ENCODE peak calls at places on chromosomes 13 and 19, in five cellular contexts. One of them, this sample, is unnamed.

GRCh38 chr19:16301999-16302694 is 22.5 kb upstream of the KLF2 start:
- DNase-seq in esophagus squamous epithelium: no peak
- DNase-seq in cardiac muscle cell: no peak
- DNase-seq in heart left ventricle: no peak
- DNase-seq in KG1: no peak
- DNase-seq in this sample: no peak

GRCh38 chr13:109220631-109221030 is 565.8 kb downstream of the IRS2 start:
- DNase-seq in esophagus squamous epithelium: no peak
- DNase-seq in cardiac muscle cell: no peak
- DNase-seq in heart left ventricle: no peak
- DNase-seq in KG1: no peak
- DNase-seq in this sample: no peak

GRCh38 chr19:47696635-47697034 is 16.6 kb upstream of the EHD2 start:
- DNase-seq in esophagus squamous epithelium: no peak
- DNase-seq in cardiac muscle cell: no peak
- DNase-seq in heart left ventricle: no peak
- DNase-seq in KG1: no peak
- DNase-seq in this sample: no peak

GRCh38 chr13:30412351-30412750 is 9.9 kb upstream of the UBE2L5 start:
- DNase-seq in esophagus squamous epithelium: no peak
- DNase-seq in cardiac muscle cell: no peak
- DNase-seq in heart left ventricle: no peak
- DNase-seq in KG1: no peak
- DNase-seq in this sample: no peak

GRCh38 chr13:84255226-84255625 is 373.0 kb upstream of the SLITRK1 start:
- DNase-seq in esophagus squamous epithelium: no peak
- DNase-seq in cardiac muscle cell: no peak
- DNase-seq in heart left ventricle: no peak
- DNase-seq in KG1: no peak
- DNase-seq in this sample: no peak

GRCh38 chr19:17748884-17749638 is 2.2 kb upstream of the FCHO1 start:
- DNase-seq in esophagus squamous epithelium: no peak
- DNase-seq in cardiac muscle cell: no peak
- DNase-seq in heart left ventricle: peak
- DNase-seq in KG1: no peak
- DNase-seq in this sample: no peak

GRCh38 chr13:98893361-98893760 is 84.5 kb downstream of the DOCK9 start:
- DNase-seq in esophagus squamous epithelium: no peak
- DNase-seq in cardiac muscle cell: no peak
- DNase-seq in heart left ventricle: no peak
- DNase-seq in KG1: no peak
- DNase-seq in this sample: no peak

GRCh38 chr19:29290853-29291252 is 77.9 kb upstream of the UQCRFS1 start:
- DNase-seq in esophagus squamous epithelium: no peak
- DNase-seq in cardiac muscle cell: no peak
- DNase-seq in heart left ventricle: no peak
- DNase-seq in KG1: no peak
- DNase-seq in this sample: no peak

GRCh38 chr13:77022341-77022740 is 4.6 kb downstream of the FBXL3 start:
- DNase-seq in esophagus squamous epithelium: no peak
- DNase-seq in cardiac muscle cell: no peak
- DNase-seq in heart left ventricle: no peak
- DNase-seq in KG1: no peak
- DNase-seq in this sample: peak

GRCh38 chr19:39568604-39569003 is 28.6 kb upstream of the EID2 start:
- DNase-seq in esophagus squamous epithelium: no peak
- DNase-seq in cardiac muscle cell: no peak
- DNase-seq in heart left ventricle: no peak
- DNase-seq in KG1: no peak
- DNase-seq in this sample: no peak

GRCh38 chr19:58346961-58347929 is 6.0 kb downstream of the A1BG start:
- DNase-seq in esophagus squamous epithelium: no peak
- DNase-seq in cardiac muscle cell: peak
- DNase-seq in heart left ventricle: peak
- DNase-seq in KG1: peak
- DNase-seq in this sample: peak

GRCh38 chr19:58407658-58408151 is 744 bp upstream of the ZNF584 start:
- DNase-seq in esophagus squamous epithelium: no peak
- DNase-seq in cardiac muscle cell: no peak
- DNase-seq in heart left ventricle: no peak
- DNase-seq in KG1: no peak
- DNase-seq in this sample: peak

GRCh38 chr13:31859546-31859945 is 120.2 kb downstream of the RXFP2 start:
- DNase-seq in esophagus squamous epithelium: no peak
- DNase-seq in cardiac muscle cell: no peak
- DNase-seq in heart left ventricle: no peak
- DNase-seq in KG1: no peak
- DNase-seq in this sample: peak

GRCh38 chr19:21569497-21569870 is 64.1 kb downstream of the ZNF429 start:
- DNase-seq in esophagus squamous epithelium: no peak
- DNase-seq in cardiac muscle cell: no peak
- DNase-seq in heart left ventricle: peak
- DNase-seq in KG1: no peak
- DNase-seq in this sample: peak

GRCh38 chr13:41652735-41653361 is 195.5 kb downstream of the RGCC start:
- DNase-seq in esophagus squamous epithelium: no peak
- DNase-seq in cardiac muscle cell: peak
- DNase-seq in heart left ventricle: no peak
- DNase-seq in KG1: no peak
- DNase-seq in this sample: peak

GRCh38 chr19:31128291-31128690 is 220.9 kb downstream of the TSHZ3 start:
- DNase-seq in esophagus squamous epithelium: no peak
- DNase-seq in cardiac muscle cell: no peak
- DNase-seq in heart left ventricle: no peak
- DNase-seq in KG1: no peak
- DNase-seq in this sample: peak

GRCh38 chr13:33490461-33491327 is 205.1 kb upstream of the STARD13 start:
- DNase-seq in esophagus squamous epithelium: no peak
- DNase-seq in cardiac muscle cell: no peak
- DNase-seq in heart left ventricle: peak
- DNase-seq in KG1: no peak
- DNase-seq in this sample: peak